ENCODE peak calls at places on chromosomes 3 and 15, in nine cellular contexts. S is tibial nerve, T is ovary, I is colonic mucosa, X is spleen, W is pancreas, J is fibroblast of lung, B is AG04450, Y is body of pancreas. N is an unnamed sample. For H3K9me3, the result is how much of the 10 kb centered on the place peaks cover.

GRCh38 chr3:39234705-39235104 is 42.3 kb upstream of the XIRP1 start:
- DNase-seq in S (no peak), T (no peak), J (no peak), W (no peak), Y (no peak), I (no peak), X (no peak), B (no peak), N (peak)

GRCh38 chr3:32176989-32177701 is 61.3 kb upstream of the CMTM8 start:
- DNase-seq in J (peak), B (no peak), T (no peak), Y (peak), I (peak), X (no peak), S (peak), W (peak), N (peak)

GRCh38 chr15:95499397-95499796 is 831.1 kb upstream of the NR2F2 start:
- DNase-seq in W (no peak), X (no peak), I (no peak), Y (no peak), B (no peak), J (no peak), T (no peak), S (no peak), N (no peak)

GRCh38 chr3:171115667-171116066 is 89.1 kb upstream of the SLC2A2 start:
- DNase-seq in B (no peak), T (no peak), S (no peak), I (no peak), X (no peak), Y (no peak), J (no peak), W (no peak), N (no peak)

GRCh38 chr3:12158387-12159226 is at the start of gene TIMP4:
- DNase-seq in I (peak), Y (no peak), X (peak), T (peak), J (peak), W (no peak), S (peak), B (no peak), N (no peak)

GRCh38 chr15:30922469-30923311 is 19.0 kb downstream of the FAN1 start:
- DNase-seq in X (no peak), I (peak), Y (no peak), S (no peak), T (no peak), B (no peak), W (no peak), J (no peak), N (no peak)

GRCh38 chr3:14439501-14440167 is 37.2 kb downstream of the SLC6A6 start:
- DNase-seq in Y (peak), W (peak), X (peak), T (peak), S (peak), I (peak), J (peak), B (no peak), N (no peak)

GRCh38 chr3:62277470-62277869 is 95.9 kb downstream of the FEZF2 start:
- DNase-seq in Y (no peak), W (no peak), S (no peak), X (no peak), T (no peak), J (no peak), I (no peak), B (no peak), N (no peak)

GRCh38 chr3:15812183-15812582 is 14.4 kb upstream of the ANKRD28 start:
- DNase-seq in Y (no peak), S (no peak), J (peak), B (no peak), X (no peak), T (no peak), W (no peak), I (no peak), N (no peak)

GRCh38 chr15:57382222-57382621 is 5.9 kb downstream of the CGNL1 start:
- DNase-seq in I (peak), W (peak), S (no peak), B (no peak), T (no peak), J (no peak), X (no peak), Y (peak), N (no peak)

GRCh38 chr3:108300103-108300849 is 3.9 kb downstream of the HHLA2 start:
- DNase-seq in Y (no peak), I (no peak), B (no peak), T (no peak), W (no peak), S (no peak), X (no peak), J (no peak), N (no peak)

GRCh38 chr15:66750609-66751008 is 48.6 kb downstream of the SMAD6 start:
- DNase-seq in J (no peak), S (no peak), I (no peak), Y (no peak), X (no peak), T (no peak), W (no peak), B (no peak), N (no peak)

GRCh38 chr3:100316656-100317069 is 17.9 kb upstream of the NIT2 start:
- DNase-seq in S (peak), J (peak), I (peak), T (peak), B (peak), X (no peak), W (peak), Y (peak), N (peak)

GRCh38 chr3:188635258-188636038 is 481.5 kb downstream of the LPP start:
- DNase-seq in B (no peak), Y (no peak), T (no peak), X (no peak), J (peak), S (no peak), W (peak), I (no peak), N (no peak)

GRCh38 chr3:19688767-19689166 is 245.2 kb downstream of the EFHB start:
- DNase-seq in B (no peak), X (no peak), S (no peak), Y (no peak), J (no peak), I (no peak), W (no peak), T (no peak), N (no peak)

GRCh38 chr3:150787741-150788370 is 24.9 kb upstream of the SIAH2 start:
- DNase-seq in X (peak), J (peak), Y (peak), B (no peak), I (peak), S (peak), T (peak), W (peak), N (peak)

GRCh38 chr3:27511724-27512422 is 27.7 kb upstream of the SLC4A7 start:
- DNase-seq in T (no peak), W (no peak), Y (no peak), X (no peak), S (no peak), I (no peak), B (no peak), J (no peak), N (no peak)

GRCh38 chr3:23889950-23890349 is 26.8 kb downstream of the NKIRAS1 start:
- DNase-seq in W (no peak), Y (no peak), T (no peak), B (no peak), S (no peak), I (no peak), J (no peak), X (no peak), N (no peak)

GRCh38 chr3:8210752-8211405 is 290.7 kb upstream of the LMCD1 start:
- DNase-seq in S (no peak), Y (no peak), I (no peak), W (no peak), B (no peak), J (peak), T (no peak), X (no peak), N (no peak)

GRCh38 chr3:57079221-57079831 is 18.9 kb downstream of the SPATA12 start:
- DNase-seq in B (no peak), J (no peak), X (peak), I (peak), T (peak), S (peak), Y (peak), W (peak), N (no peak)

GRCh38 chr15:25850154-25851111 is 12.7 kb downstream of the ATP10A start:
- DNase-seq in I (peak), X (peak), W (peak), B (no peak), T (peak), Y (peak), J (peak), S (peak), N (peak)

GRCh38 chr3:177567833-177568232 is 370.6 kb upstream of the TBL1XR1 start:
- DNase-seq in T (no peak), I (no peak), B (no peak), X (no peak), Y (no peak), J (no peak), S (no peak), W (no peak), N (no peak)

GRCh38 chr15:58232273-58233065 is 94.3 kb downstream of the AQP9 start:
- DNase-seq in T (no peak), Y (no peak), X (no peak), J (no peak), I (no peak), B (no peak), S (no peak), W (no peak), N (no peak)

GRCh38 chr3:77945320-77945719 is 905.4 kb downstream of the ROBO2 start:
- DNase-seq in B (no peak), W (no peak), S (no peak), I (no peak), Y (no peak), T (no peak), J (peak), X (no peak), N (no peak)

GRCh38 chr3:126287536-126288181 is 69.5 kb downstream of the KLF15 start:
- DNase-seq in B (no peak), X (peak), S (peak), I (no peak), Y (peak), W (peak), T (peak), J (peak), N (no peak)

GRCh38 chr15:66006986-66007385 is 137.7 kb downstream of the RAB11A start:
- DNase-seq in T (no peak), J (no peak), X (no peak), B (no peak), I (no peak), Y (no peak), W (no peak), S (no peak), N (no peak)

GRCh38 chr15:95929232-95929846 is 401.2 kb upstream of the NR2F2 start:
- DNase-seq in B (no peak), T (no peak), Y (no peak), W (no peak), X (no peak), I (no peak), J (peak), S (no peak), N (no peak)

GRCh38 chr3:66473637-66474036 is 27.2 kb downstream of the LRIG1 start:
- DNase-seq in J (peak), S (no peak), Y (no peak), W (no peak), B (no peak), I (no peak), X (no peak), T (no peak), N (no peak)

GRCh38 chr3:23519548-23520208 is 286.1 kb upstream of the UBE2E1 start:
- DNase-seq in X (no peak), T (no peak), S (no peak), I (no peak), B (no peak), W (no peak), Y (no peak), J (no peak), N (no peak)

GRCh38 chr3:45975696-45976095 is 19.9 kb downstream of the FYCO1 start:
- DNase-seq in Y (no peak), I (no peak), X (no peak), B (no peak), T (no peak), S (no peak), J (no peak), W (no peak), N (no peak)

GRCh38 chr3:14605070-14605469 is 46.5 kb upstream of the CCDC174 start:
- DNase-seq in S (no peak), W (no peak), B (no peak), I (no peak), X (no peak), T (no peak), J (no peak), Y (no peak), N (no peak)

GRCh38 chr15:79090487-79091203 is at the start of gene RASGRF1:
- DNase-seq in B (no peak), J (no peak), I (peak), S (no peak), X (no peak), W (no peak), Y (no peak), T (no peak), N (no peak)

GRCh38 chr3:30644615-30645014 is 38.2 kb downstream of the TGFBR2 start:
- DNase-seq in T (no peak), Y (peak), X (no peak), S (peak), I (peak), W (no peak), B (peak), J (peak), N (peak)

GRCh38 chr3:156252656-156253055 is 132.3 kb downstream of the KCNAB1 start:
- DNase-seq in I (no peak), J (no peak), X (no peak), S (no peak), Y (no peak), W (no peak), B (no peak), T (no peak), N (no peak)

GRCh38 chr3:20047940-20048339 is 7.7 kb downstream of the KAT2B start:
- DNase-seq in X (no peak), T (no peak), Y (no peak), J (no peak), W (no peak), S (no peak), I (no peak), B (no peak), N (no peak)

DNA sequence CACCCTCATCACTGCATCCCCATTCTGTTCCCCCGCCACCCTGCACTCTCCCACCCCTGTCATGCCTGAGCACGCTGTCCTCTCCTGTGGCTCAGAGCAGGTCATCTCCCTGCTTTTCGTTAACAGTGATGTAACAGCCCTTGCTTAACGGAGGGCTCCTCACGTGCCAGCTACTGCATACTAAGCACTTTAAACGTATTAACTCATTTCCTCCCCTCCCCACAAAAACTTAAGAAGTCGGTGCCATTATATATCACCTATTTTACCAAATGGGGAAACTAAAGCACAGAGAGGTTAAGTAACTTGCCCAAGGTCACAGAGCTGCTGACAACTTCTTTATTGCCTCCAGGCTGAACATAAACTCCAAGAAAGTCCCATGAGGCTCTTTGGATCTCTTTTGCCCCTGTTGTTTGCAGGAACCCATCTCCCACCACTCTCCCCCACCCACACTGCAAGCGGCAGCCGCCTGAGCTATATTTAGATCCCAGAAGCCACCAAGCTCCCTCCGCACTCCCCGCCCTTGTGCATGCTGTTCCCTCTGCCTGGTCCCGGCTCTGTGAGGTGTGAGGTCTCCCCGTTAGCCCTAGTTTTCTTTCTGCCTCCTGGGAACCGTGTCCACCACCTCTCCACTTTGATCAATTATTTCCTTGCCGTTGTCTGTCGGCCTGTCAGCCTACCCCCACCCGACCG is 752 bp upstream of the CSK start:
- DNase-seq in X (peak), T (no peak), I (peak), S (no peak), B (no peak), J (peak), Y (no peak), W (no peak), N (peak)
- H3K4me3 ChIP-seq in X (peak), T (peak), I (peak), S (peak), B (peak), J (peak), Y (no peak), W (no peak), N (peak)

DNA sequence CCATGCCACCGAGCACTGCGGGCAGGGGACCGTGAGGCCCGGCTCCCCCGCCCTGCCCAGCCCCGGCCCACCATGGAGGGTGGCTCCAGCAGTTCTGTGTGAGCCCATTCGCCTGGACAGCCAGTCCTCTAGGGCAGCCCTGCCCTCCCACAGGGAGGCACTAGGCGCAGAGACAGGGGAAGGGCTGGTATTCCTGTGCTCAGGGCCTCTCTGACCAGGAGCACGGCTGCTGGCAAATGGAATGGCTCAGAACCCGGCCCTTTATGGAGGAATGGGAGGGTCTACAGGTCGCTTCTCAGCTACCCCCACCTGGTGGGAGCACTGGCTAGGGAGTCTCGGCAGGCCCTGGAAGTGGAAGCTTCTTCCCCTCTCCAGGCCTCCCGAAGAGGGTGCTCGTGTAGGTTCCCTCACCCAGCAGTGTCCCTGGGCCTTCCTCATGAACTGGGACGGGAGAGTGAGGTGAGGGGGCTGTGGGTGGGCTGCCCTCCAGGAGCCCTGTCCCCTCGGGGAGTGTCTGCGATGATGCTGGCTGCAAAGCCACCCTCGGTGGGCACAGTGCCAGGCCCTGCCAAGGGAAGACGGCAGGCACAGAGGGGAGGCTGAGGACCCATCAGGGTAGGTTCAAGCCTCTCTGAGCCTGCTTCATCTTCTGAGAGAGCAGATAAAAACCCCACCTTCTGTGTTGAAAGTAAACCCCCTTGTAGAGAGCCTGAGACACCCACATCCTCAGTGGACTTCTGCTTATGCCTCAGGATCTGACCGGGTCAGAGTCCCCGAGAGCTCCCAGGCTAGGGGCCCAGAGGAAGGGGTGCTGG is 1.5 kb downstream of the MELTF start:
- DNase-seq in W (no peak), S (no peak), X (no peak), J (no peak), Y (no peak), B (no peak), T (no peak), I (peak), N (no peak)
- H3K27ac ChIP-seq in W (no peak), S (peak), X (no peak), J (no peak), Y (no peak), B (no peak), T (no peak), I (no peak), N (peak)

DNA sequence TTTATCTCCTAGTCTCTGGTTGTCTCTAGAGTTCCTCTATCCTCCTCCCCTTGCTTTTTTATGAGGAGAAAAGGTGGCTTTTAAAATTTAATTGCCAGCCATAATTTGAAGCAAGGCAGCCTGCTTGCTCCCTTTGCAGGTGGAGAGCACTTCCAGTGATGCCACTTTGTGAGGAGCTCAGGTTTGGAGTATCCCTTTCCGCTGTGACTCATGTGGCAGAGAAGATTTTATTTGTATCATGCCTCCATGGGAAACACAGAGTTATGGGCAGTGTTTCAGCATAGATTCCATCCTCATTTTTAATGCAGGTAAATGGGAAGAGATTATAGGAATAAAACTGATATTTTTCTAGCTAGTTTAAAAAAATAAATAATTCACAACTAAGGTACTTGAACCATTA is 7.0 kb downstream of the PPM1L start:
- DNase-seq in I (no peak), Y (no peak), T (no peak), J (no peak), X (no peak), B (no peak), S (no peak), W (no peak), N (no peak)
- H3K9me3 ChIP-seq in I (under half), Y (under half), T (under half), J (under half), X (under half), B (under half), S (under half), W (under half), N (under half)

DNA sequence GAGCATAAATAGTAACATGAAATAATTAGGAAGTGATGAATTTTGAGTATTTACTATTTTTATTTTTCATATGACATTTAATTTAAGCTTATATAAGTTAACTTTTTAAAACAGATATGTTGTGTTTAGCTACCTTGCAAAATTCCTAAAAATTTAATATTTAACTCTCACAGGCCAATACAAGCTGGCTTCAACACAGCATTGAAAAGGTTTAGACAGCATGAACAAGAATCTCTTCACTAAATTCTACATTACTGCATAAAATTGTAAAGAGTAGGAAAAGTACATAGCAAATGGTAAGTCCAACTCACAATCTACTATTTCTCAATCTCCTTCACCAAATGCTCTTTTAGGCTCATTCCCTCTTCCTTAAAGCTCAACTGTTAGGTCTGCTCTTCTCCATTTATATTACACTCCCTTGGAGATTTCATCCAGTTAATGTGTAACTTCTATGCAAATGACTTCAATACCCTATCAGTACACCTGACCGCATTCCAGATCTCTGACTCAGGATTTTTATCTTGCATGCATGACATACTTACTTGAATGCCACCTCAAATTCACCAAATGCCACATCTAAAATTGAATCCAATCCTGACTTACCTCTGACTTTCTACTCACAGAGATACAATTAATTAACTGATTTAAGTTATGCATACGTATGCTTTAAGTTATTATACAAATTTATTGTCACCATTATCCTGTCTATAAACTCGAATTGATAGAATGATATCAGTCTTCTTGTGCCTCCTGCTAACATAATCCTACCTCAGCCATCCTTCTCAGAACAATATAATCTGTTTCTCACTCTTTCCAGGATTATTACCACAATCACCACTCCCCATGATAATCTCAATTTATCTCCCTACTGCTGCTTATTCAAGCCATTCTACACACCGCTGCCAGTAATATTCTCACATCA is 127.0 kb downstream of the STAG1 start:
- DNase-seq in W (peak), X (no peak), I (peak), J (no peak), B (no peak), Y (peak), T (no peak), S (no peak), N (no peak)
- H3K4me3 ChIP-seq in W (no peak), X (no peak), I (no peak), J (no peak), B (no peak), Y (no peak), T (no peak), S (no peak), N (no peak)

N was measured in CD8-positive, alpha-beta memory T cell.